ENCODE peak calls at places on chromosomes 4 and X, in eight cellular contexts. N, K, F, L, C, Q, U and Y are unnamed samples. For H3K4me1, the result is how much of the 10 kb centered on the place peaks cover.

GRCh38 chr4:123649644-123650356 is 253.2 kb downstream of the SPRY1 start:
- DNase-seq in Q (no peak), U (no peak), C (no peak), K (peak), N (no peak), F (peak), L (peak), Y (no peak)

GRCh38 chr4:113449407-113449974 is 312.0 kb downstream of the CAMK2D start:
- DNase-seq in U (no peak), Q (no peak), K (no peak), L (no peak), N (no peak), C (no peak), F (no peak), Y (no peak)

GRCh38 chr4:118799235-118799932 is 36.5 kb downstream of the SEC24D start:
- DNase-seq in C (no peak), U (no peak), K (no peak), Q (no peak), L (no peak), F (no peak), N (no peak), Y (no peak)

GRCh38 chr4:16791460-16791859 is 107.0 kb downstream of the LDB2 start:
- DNase-seq in F (no peak), Q (no peak), C (no peak), L (no peak), U (no peak), K (no peak), N (no peak), Y (no peak)

GRCh38 chr4:184479516-184479950 is 5.2 kb upstream of the IRF2 start:
- DNase-seq in Q (no peak), U (no peak), F (no peak), K (no peak), L (no peak), C (no peak), N (no peak), Y (no peak)

GRCh38 chrX:53031380-53031779 is 17.2 kb upstream of the GPR173 start:
- DNase-seq in U (no peak), F (no peak), C (no peak), Q (no peak), K (no peak), N (no peak), L (no peak), Y (no peak)

GRCh38 chr4:10115657-10116624 is 658 bp downstream of the WDR1 start:
- DNase-seq in K (peak), L (no peak), N (peak), U (peak), Q (peak), F (peak), C (peak), Y (peak)

GRCh38 chrX:56765816-56766553 is 36.9 kb downstream of the NBDY start:
- DNase-seq in C (no peak), N (no peak), K (no peak), Q (no peak), F (no peak), U (peak), L (no peak), Y (peak)

GRCh38 chr4:37726666-37727065 is 40.5 kb upstream of the RELL1 start:
- DNase-seq in K (no peak), U (no peak), L (no peak), Q (no peak), N (no peak), F (no peak), C (no peak), Y (no peak)

GRCh38 chr4:85769009-85769408 is 294.1 kb downstream of the ARHGAP24 start:
- DNase-seq in F (no peak), U (no peak), Q (no peak), L (no peak), K (no peak), N (no peak), C (no peak), Y (no peak)

GRCh38 chrX:68692651-68693050 is 45.2 kb downstream of the STARD8 start:
- DNase-seq in Q (no peak), N (no peak), F (no peak), K (no peak), L (no peak), U (no peak), C (no peak), Y (no peak)

GRCh38 chrX:154534526-154535322 is 11.9 kb downstream of the G6PD start:
- DNase-seq in N (peak), C (peak), F (peak), L (peak), Q (peak), U (peak), K (peak), Y (peak)

GRCh38 chr4:182555997-182556418 is 312.8 kb downstream of the TENM3 start:
- DNase-seq in Q (no peak), N (no peak), F (peak), K (peak), C (no peak), U (no peak), L (no peak), Y (no peak)

GRCh38 chrX:71910526-71911022 is at the start of gene NHSL2:
- DNase-seq in K (peak), L (peak), Q (no peak), U (no peak), F (no peak), C (no peak), N (no peak), Y (no peak)
- H3K27ac ChIP-seq in K (no peak), L (no peak), Q (no peak), U (no peak), F (no peak), C (no peak), N (no peak), Y (no peak)

GRCh38 chr4:42638276-42638675 is 18.6 kb downstream of the ATP8A1 start:
- DNase-seq in N (no peak), Q (no peak), U (no peak), L (no peak), K (no peak), C (no peak), F (no peak), Y (no peak)
- H3K4me1 ChIP-seq in N (under half), Q (half or more), U (half or more), L (under half), K (under half), C (under half), F (under half), Y (under half)

GRCh38 chr4:7892212-7893019 is 47.2 kb downstream of the AFAP1 start:
- DNase-seq in U (no peak), L (no peak), C (no peak), F (peak), N (no peak), K (peak), Q (no peak), Y (no peak)

GRCh38 chr4:7894098-7894676 is 45.5 kb downstream of the AFAP1 start:
- DNase-seq in U (no peak), N (no peak), F (no peak), Q (no peak), C (no peak), K (no peak), L (no peak), Y (no peak)

GRCh38 chr4:7894677-7895181 is 44.9 kb downstream of the AFAP1 start:
- DNase-seq in F (no peak), C (no peak), Q (no peak), K (no peak), N (no peak), L (no peak), U (no peak), Y (no peak)

GRCh38 chr4:7890635-7891393 is 48.8 kb downstream of the AFAP1 start:
- DNase-seq in F (peak), L (no peak), N (no peak), K (no peak), U (no peak), Q (no peak), C (no peak), Y (no peak)

DNA sequence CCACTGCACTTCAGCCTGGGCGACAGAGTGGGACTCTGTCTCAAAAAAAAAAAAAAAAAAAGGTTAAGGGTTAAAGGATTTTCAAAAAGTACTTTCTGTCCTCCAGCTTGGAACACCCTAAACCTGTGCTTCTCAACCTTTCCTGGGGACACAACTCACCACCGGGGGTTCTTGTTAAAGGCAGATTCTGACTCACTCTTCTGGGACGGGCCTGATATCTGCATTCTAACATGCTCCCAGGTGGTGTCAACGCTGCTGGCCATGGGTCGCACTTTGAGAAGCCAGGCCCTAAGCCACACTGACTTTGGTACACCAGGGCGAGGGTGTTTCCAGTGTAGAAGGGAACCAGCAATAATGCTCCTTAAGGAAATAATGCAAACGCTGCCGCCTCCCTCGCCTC is 46.1 kb downstream of the AFAP1 start:
- DNase-seq in L (no peak), F (no peak), C (no peak), U (no peak), K (no peak), Q (no peak), N (no peak), Y (no peak)
- H3K27ac ChIP-seq in L (no peak), F (no peak), C (no peak), U (no peak), K (no peak), Q (no peak), N (no peak), Y (no peak)

GRCh38 chr4:5712931-5713330 is 1.9 kb downstream of the EVC start:
- DNase-seq in Q (no peak), N (no peak), U (no peak), C (no peak), L (no peak), K (no peak), F (no peak), Y (no peak)

GRCh38 chr4:5712517-5712916 is 1.5 kb downstream of the EVC start:
- DNase-seq in C (no peak), F (peak), U (no peak), Q (no peak), L (no peak), N (no peak), K (no peak), Y (no peak)

GRCh38 chr4:5711479-5712184 is 631 bp downstream of the EVC start:
- DNase-seq in F (peak), Q (no peak), L (no peak), K (peak), U (no peak), N (no peak), C (no peak), Y (no peak)

GRCh38 chr4:5710065-5710961 is 688 bp upstream of the EVC start:
- DNase-seq in N (no peak), U (no peak), Q (no peak), F (peak), C (no peak), K (no peak), L (no peak), Y (no peak)

GRCh38 chr4:5710962-5711478 is at the start of gene EVC:
- DNase-seq in N (no peak), U (no peak), C (no peak), Q (peak), F (peak), L (peak), K (peak), Y (peak)
- H3K4me1 ChIP-seq in N (under half), U (under half), C (under half), Q (under half), F (under half), L (under half), K (half or more), Y (under half)

GRCh38 chrX:848366-848765 is 217.8 kb downstream of the SHOX start:
- DNase-seq in Q (no peak), N (no peak), K (no peak), U (no peak), L (no peak), C (no peak), F (no peak), Y (no peak)
- H3K27ac ChIP-seq in Q (no peak), N (no peak), K (no peak), U (no peak), L (no peak), C (no peak), F (no peak), Y (no peak)

GRCh38 chr4:125355791-125356190 is 41.0 kb downstream of the FAT4 start:
- DNase-seq in L (no peak), C (no peak), U (no peak), K (no peak), Q (no peak), F (no peak), N (no peak), Y (no peak)
- H3K4me1 ChIP-seq in L (under half), C (under half), U (under half), K (under half), Q (under half), F (under half), N (under half), Y (under half)

GRCh38 chr4:165208741-165209388 is 1.5 kb downstream of the KLHL2 start:
- DNase-seq in N (no peak), U (peak), K (no peak), Q (no peak), C (no peak), F (peak), L (no peak), Y (no peak)

GRCh38 chr4:165207431-165208321 is at the start of gene KLHL2:
- DNase-seq in F (peak), N (peak), L (peak), U (peak), Q (peak), K (peak), C (peak), Y (peak)

GRCh38 chr4:165207016-165207430 is 338 bp upstream of the KLHL2 start:
- DNase-seq in K (peak), U (peak), Q (no peak), C (no peak), L (peak), F (peak), N (no peak), Y (no peak)

GRCh38 chr4:165209796-165210195 is 2.4 kb downstream of the KLHL2 start:
- DNase-seq in U (no peak), K (no peak), N (no peak), C (no peak), L (no peak), F (no peak), Q (no peak), Y (no peak)

GRCh38 chr4:165208322-165208652 is 926 bp downstream of the KLHL2 start:
- DNase-seq in N (no peak), Q (peak), L (no peak), C (no peak), K (no peak), F (no peak), U (no peak), Y (no peak)
- H3K27ac ChIP-seq in N (peak), Q (peak), L (no peak), C (peak), K (peak), F (no peak), U (no peak), Y (no peak)

DNA sequence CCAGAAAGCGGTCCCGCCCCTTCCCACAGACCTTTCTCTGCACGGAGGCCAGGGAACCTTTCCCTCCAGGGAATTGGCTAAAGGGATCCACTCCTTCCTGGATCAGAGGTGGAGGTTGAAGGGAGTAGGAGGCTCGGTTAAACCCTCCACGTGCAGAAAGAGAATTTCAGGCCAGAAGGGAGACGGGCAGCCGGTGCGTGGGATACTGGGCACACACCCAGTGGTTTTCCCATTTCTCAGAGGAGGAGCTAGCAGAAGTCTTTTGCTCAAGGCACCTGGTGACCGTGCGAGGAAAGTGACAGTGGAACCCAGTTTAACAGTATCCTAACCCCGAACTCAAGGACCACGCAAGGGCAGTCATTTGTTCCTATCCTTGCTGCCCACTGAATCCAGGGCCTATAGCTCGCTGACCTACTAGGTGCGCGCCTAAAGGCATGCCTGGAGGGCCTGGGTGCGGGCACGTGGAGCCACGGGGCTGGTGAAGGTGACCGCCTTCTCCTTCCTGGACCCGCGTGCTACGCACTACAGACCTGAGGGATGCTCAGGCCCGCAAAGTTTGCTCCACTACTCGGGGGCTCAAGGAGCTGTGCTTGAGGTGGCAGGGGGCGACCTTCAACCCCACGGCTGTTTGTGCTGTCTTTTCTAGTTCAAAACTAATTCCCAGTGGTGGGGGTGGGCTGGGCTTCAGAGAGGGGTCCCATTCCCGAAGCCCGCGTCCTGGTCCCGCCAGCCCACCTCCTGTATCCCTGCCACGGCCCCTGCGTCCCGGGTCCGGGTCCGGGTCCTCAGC is 584 bp upstream of the AFF2 start:
- DNase-seq in L (no peak), C (no peak), N (no peak), U (no peak), F (no peak), K (no peak), Q (no peak), Y (no peak)
- H3K4me1 ChIP-seq in L (under half), C (under half), N (half or more), U (under half), F (under half), K (under half), Q (under half), Y (under half)

GRCh38 chr4:26993967-26994366 is 133.3 kb downstream of the STIM2 start:
- DNase-seq in L (no peak), C (no peak), U (no peak), N (no peak), F (no peak), K (no peak), Q (no peak), Y (no peak)

GRCh38 chr4:26995316-26995715 is 134.7 kb downstream of the STIM2 start:
- DNase-seq in U (peak), K (no peak), Q (no peak), N (no peak), F (no peak), C (no peak), L (no peak), Y (no peak)

GRCh38 chr4:26993541-26993940 is 132.9 kb downstream of the STIM2 start:
- DNase-seq in Q (no peak), L (no peak), F (no peak), K (no peak), C (no peak), U (peak), N (no peak), Y (no peak)

GRCh38 chr4:26991057-26991456 is 130.4 kb downstream of the STIM2 start:
- DNase-seq in C (no peak), L (no peak), U (no peak), F (no peak), Q (no peak), N (no peak), K (no peak), Y (no peak)

GRCh38 chr4:26992657-26993361 is 132.2 kb downstream of the STIM2 start:
- DNase-seq in U (peak), F (no peak), N (no peak), C (no peak), L (peak), K (peak), Q (no peak), Y (peak)
- H3K27ac ChIP-seq in U (peak), F (no peak), N (no peak), C (no peak), L (no peak), K (no peak), Q (no peak), Y (no peak)

GRCh38 chr4:172352351-172352750 is 539.1 kb downstream of the GALNTL6 start:
- DNase-seq in N (no peak), F (no peak), C (no peak), Q (no peak), L (no peak), K (no peak), U (no peak), Y (no peak)
- H3K4me1 ChIP-seq in N (under half), F (under half), C (under half), Q (under half), L (under half), K (under half), U (under half), Y (under half)